ENCODE peak calls at places on chromosomes 4 and X, in five cellular contexts. P, J, V, C and E are unnamed samples.
A peak's percentile ranks its signal among the peaks of the same experiment; 100 is the strongest.

GRCh38 chr4:1621996-1622637 is 62.0 kb downstream of the FAM53A start:
- DNase-seq in P (no peak), J (no peak), V (no peak), C (no peak), E (no peak)

GRCh38 chrX:115562492-115562872 is 1.5 kb downstream of the PLS3 start:
- DNase-seq in P (no peak), J (no peak), V (no peak), C (no peak), E (no peak)

GRCh38 chr4:144646523-144647094 is 653 bp downstream of the HHIP start:
- DNase-seq in P (peak; percentile 58), J (no peak), V (no peak), C (no peak), E (peak; percentile 59)

GRCh38 chrX:9064694-9065093 is 30.8 kb upstream of the FAM9B start:
- DNase-seq in P (no peak), J (no peak), V (no peak), C (no peak), E (no peak)

GRCh38 chrX:10001496-10001895 is 34.3 kb downstream of the CLDN34 start:
- DNase-seq in P (no peak), J (no peak), V (no peak), C (no peak), E (no peak)

GRCh38 chrX:149950681-149951080 is 12.4 kb upstream of the EOLA2 start:
- DNase-seq in P (peak; percentile 27), J (peak; percentile 21), V (peak; percentile 66), C (peak; percentile 45), E (peak; percentile 49)

GRCh38 chr4:39305902-39306677 is 60.1 kb downstream of the RFC1 start:
- DNase-seq in P (no peak), J (no peak), V (no peak), C (no peak), E (no peak)

GRCh38 chr4:5050520-5050955 is 742 bp upstream of the STK32B start:
- DNase-seq in P (peak; percentile 91), J (peak; percentile 66), V (peak; percentile 69), C (peak; percentile 34), E (peak; percentile 62)

GRCh38 chrX:87299563-87300160 is 217.9 kb upstream of the KLHL4 start:
- DNase-seq in P (peak; percentile 19), J (no peak), V (peak; percentile 75), C (no peak), E (no peak)

GRCh38 chrX:140766024-140766611 is 56.6 kb downstream of the LINC00632 start:
- DNase-seq in P (peak; percentile 68), J (peak; percentile 6), V (peak; percentile 85), C (no peak), E (peak; percentile 9)

GRCh38 chrX:146006637-146007036 is 189.0 kb downstream of the SLITRK2 start:
- DNase-seq in P (no peak), J (no peak), V (no peak), C (no peak), E (no peak)

GRCh38 chrX:1316527-1316926 is 20.1 kb upstream of the IL3RA start:
- DNase-seq in P (no peak), J (peak; percentile 55), V (no peak), C (no peak), E (no peak)

GRCh38 chr4:25795566-25796454 is 67.0 kb downstream of the SEL1L3 start:
- DNase-seq in P (peak; percentile 92), J (no peak), V (no peak), C (no peak), E (peak; percentile 95)

GRCh38 chrX:149937881-149938426 is 337 bp downstream of the EOLA2 start:
- DNase-seq in P (peak; percentile 39), J (peak; percentile 11), V (no peak), C (no peak), E (no peak)

GRCh38 chr4:139817657-139818452 is 152.2 kb downstream of the MGST2 start:
- DNase-seq in P (no peak), J (no peak), V (no peak), C (no peak), E (no peak)

GRCh38 chrX:13659057-13659456 is 6.1 kb downstream of the TCEANC start:
- DNase-seq in P (no peak), J (no peak), V (peak; percentile 59), C (no peak), E (no peak)

GRCh38 chr4:119833611-119834010 is 205.0 kb upstream of the PDE5A start:
- DNase-seq in P (no peak), J (no peak), V (no peak), C (no peak), E (peak; percentile 73)

GRCh38 chrX:9861711-9862110 is 75.5 kb downstream of the SHROOM2 start:
- DNase-seq in P (no peak), J (no peak), V (no peak), C (no peak), E (no peak)

GRCh38 chr4:120922390-120923200 is at the start of gene PRDM5:
- DNase-seq in P (peak; percentile 82), J (peak; percentile 57), V (no peak), C (no peak), E (peak; percentile 66)

GRCh38 chr4:186058253-186058979 is 10.5 kb upstream of the TLR3 start:
- DNase-seq in P (no peak), J (no peak), V (peak; percentile 79), C (no peak), E (no peak)

GRCh38 chrX:40832723-40833122 is 97.4 kb upstream of the MED14 start:
- DNase-seq in P (no peak), J (no peak), V (no peak), C (no peak), E (no peak)

GRCh38 chr4:57661707-57662106 is 551.5 kb upstream of the IGFBP7 start:
- DNase-seq in P (no peak), J (no peak), V (no peak), C (no peak), E (no peak)

GRCh38 chr4:149426461-149426860 is 389.2 kb downstream of the IQCM start:
- DNase-seq in P (no peak), J (no peak), V (no peak), C (no peak), E (no peak)

GRCh38 chrX:119784747-119785446 is 6.5 kb downstream of the RPL39 start:
- DNase-seq in P (peak; percentile 24), J (no peak), V (peak; percentile 79), C (no peak), E (peak; percentile 21)

GRCh38 chr4:87243426-87244053 is 23.1 kb upstream of the KLHL8 start:
- DNase-seq in P (no peak), J (no peak), V (no peak), C (no peak), E (no peak)

GRCh38 chrX:45811307-45811706 is 610.6 kb upstream of the DIPK2B start:
- DNase-seq in P (no peak), J (no peak), V (no peak), C (no peak), E (no peak)

GRCh38 chr4:57658673-57659072 is 548.5 kb upstream of the IGFBP7 start:
- DNase-seq in P (no peak), J (no peak), V (no peak), C (no peak), E (no peak)

GRCh38 chrX:70455366-70456202 is 10.9 kb downstream of the DLG3 start:
- DNase-seq in P (peak; percentile 60), J (no peak), V (no peak), C (no peak), E (no peak)

GRCh38 chr4:42761804-42762203 is 104.9 kb upstream of the ATP8A1 start:
- DNase-seq in P (peak; percentile 32), J (no peak), V (no peak), C (no peak), E (no peak)

GRCh38 chr4:114597410-114598115 is 1.0 kb upstream of the UGT8 start:
- DNase-seq in P (peak; percentile 13), J (no peak), V (no peak), C (no peak), E (no peak)

GRCh38 chr4:79650794-79651431 is 242.9 kb upstream of the GK2 start:
- DNase-seq in P (no peak), J (no peak), V (no peak), C (no peak), E (peak; percentile 31)

GRCh38 chr4:82123934-82124333 is 249.9 kb downstream of the HNRNPD start:
- DNase-seq in P (peak; percentile 9), J (no peak), V (no peak), C (no peak), E (no peak)

GRCh38 chr4:121685257-121685656 is 11.5 kb downstream of the ANXA5 start:
- DNase-seq in P (no peak), J (no peak), V (no peak), C (no peak), E (no peak)

GRCh38 chr4:153651041-153651960 is 32.8 kb upstream of the TLR2 start:
- DNase-seq in P (no peak), J (peak; percentile 50), V (peak; percentile 61), C (no peak), E (no peak)

GRCh38 chrX:20015945-20016617 is 25.2 kb upstream of the BCLAF3 start:
- DNase-seq in P (no peak), J (no peak), V (peak; percentile 9), C (no peak), E (no peak)

GRCh38 chrX:136747003-136747986 is 33.4 kb downstream of the ARHGEF6 start:
- DNase-seq in P (no peak), J (no peak), V (no peak), C (no peak), E (no peak)
- H3K4me1 ChIP-seq in P (no peaks in the 10 kb centered on the region), J (peaks cover 64% of the 10 kb centered on the region), V (no peaks in the 10 kb centered on the region), C (no peaks in the 10 kb centered on the region), E (no peaks in the 10 kb centered on the region)

GRCh38 chr4:174107749-174108354 is 175.6 kb downstream of the FBXO8 start:
- DNase-seq in P (no peak), J (no peak), V (no peak), C (no peak), E (no peak)
- H3K36me3 ChIP-seq in P (no peaks in the 10 kb centered on the region), J (no peaks in the 10 kb centered on the region), V (no peaks in the 10 kb centered on the region), C (no peaks in the 10 kb centered on the region), E (no peaks in the 10 kb centered on the region)

DNA sequence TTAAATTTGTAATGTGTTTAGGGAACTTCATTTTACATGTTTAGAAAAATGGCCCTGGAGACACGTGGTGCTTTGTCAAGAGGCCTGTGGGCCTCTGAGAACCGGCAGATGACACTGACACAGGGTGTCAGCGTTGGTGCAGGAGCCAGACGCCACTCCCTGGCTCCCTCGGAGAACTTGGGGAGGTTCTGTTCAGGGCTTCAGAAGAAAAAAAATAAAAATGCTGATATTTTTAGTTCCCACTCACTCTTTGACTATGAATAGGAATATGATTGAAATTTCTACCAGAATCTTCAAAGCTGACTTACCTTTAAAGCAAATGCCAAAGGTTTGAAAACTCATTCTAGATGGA is 190.9 kb upstream of the GATB start:
- DNase-seq in P (no peak), J (no peak), V (no peak), C (no peak), E (no peak)
- H3K4me1 ChIP-seq in P (peaks cover 2% of the 10 kb centered on the region), J (peaks cover 2% of the 10 kb centered on the region), V (no peaks in the 10 kb centered on the region), C (no peaks in the 10 kb centered on the region), E (no peaks in the 10 kb centered on the region)

GRCh38 chr4:158253350-158253980 is 43.2 kb downstream of the TMEM144 start:
- DNase-seq in P (peak; percentile 76), J (peak; percentile 70), V (peak; percentile 88), C (peak; percentile 27), E (no peak)

GRCh38 chr4:158255727-158256324 is 45.5 kb downstream of the TMEM144 start:
- DNase-seq in P (peak; percentile 56), J (peak; percentile 7), V (peak; percentile 81), C (peak; percentile 36), E (peak; percentile 16)

GRCh38 chr4:158254328-158254727 is 44.0 kb downstream of the TMEM144 start:
- DNase-seq in P (no peak), J (no peak), V (no peak), C (no peak), E (no peak)

GRCh38 chr4:158250321-158250720 is 40.0 kb downstream of the TMEM144 start:
- DNase-seq in P (no peak), J (peak; percentile 13), V (no peak), C (no peak), E (no peak)
- H3K36me3 ChIP-seq in P (no peaks in the 10 kb centered on the region), J (peaks cover 5% of the 10 kb centered on the region), V (no peaks in the 10 kb centered on the region), C (no peaks in the 10 kb centered on the region), E (no peaks in the 10 kb centered on the region)